ENCODE peak calls at places on chromosomes 13 and 19, in eight cellular contexts. R, O, U, A, H, P, X and W are unnamed samples.

GRCh38 chr19:23823952-23824389 is 65.3 kb upstream of the ZNF681 start:
- DNase-seq in R (peak; percentile 9), O (no peak), U (no peak), A (no peak), H (no peak), P (peak; percentile 3), X (no peak), W (no peak)

GRCh38 chr19:46616631-46617322 is 8.1 kb downstream of the PTGIR start:
- DNase-seq in R (peak; percentile 83), O (no peak), U (peak; percentile 59), A (no peak), H (no peak), P (peak; percentile 50), X (peak; percentile 48), W (no peak)

GRCh38 chr13:107845911-107846310 is 369.4 kb downstream of the LIG4 start:
- DNase-seq in R (no peak), O (no peak), U (no peak), A (no peak), H (no peak), P (no peak), X (no peak), W (no peak)

GRCh38 chr13:97194473-97194872 is 27.7 kb upstream of the MBNL2 start:
- DNase-seq in R (no peak), O (no peak), U (peak; percentile 16), A (no peak), H (no peak), P (peak; percentile 18), X (no peak), W (no peak)

GRCh38 chr13:108963846-108964600 is 334.6 kb downstream of the MYO16 start:
- DNase-seq in R (no peak), O (no peak), U (peak; percentile 59), A (no peak), H (no peak), P (peak; percentile 15), X (no peak), W (peak; percentile 36)

GRCh38 chr19:13986348-13986904 is 19.7 kb downstream of the RFX1 start:
- DNase-seq in R (peak; percentile 55), O (peak; percentile 91), U (peak; percentile 31), A (peak; percentile 89), H (peak; percentile 70), P (peak; percentile 55), X (peak; percentile 64), W (peak; percentile 52)

GRCh38 chr19:13600091-13600490 is 93.8 kb upstream of the CACNA1A start:
- DNase-seq in R (no peak), O (peak; percentile 32), U (no peak), A (no peak), H (no peak), P (no peak), X (no peak), W (no peak)

GRCh38 chr13:28805193-28805819 is 14.8 kb upstream of the MTUS2 start:
- DNase-seq in R (peak; percentile 52), O (no peak), U (peak; percentile 4), A (no peak), H (no peak), P (no peak), X (no peak), W (no peak)

GRCh38 chr19:35088514-35088913 is 27.1 kb upstream of the FXYD3 start:
- DNase-seq in R (no peak), O (no peak), U (peak; percentile 46), A (no peak), H (no peak), P (peak; percentile 77), X (peak; percentile 75), W (peak; percentile 63)

GRCh38 chr19:40771101-40771539 is 4.2 kb upstream of the MIA start:
- DNase-seq in R (no peak), O (no peak), U (no peak), A (no peak), H (no peak), P (no peak), X (no peak), W (no peak)

GRCh38 chr13:110006304-110006703 is 219.9 kb upstream of the IRS2 start:
- DNase-seq in R (no peak), O (no peak), U (peak; percentile 46), A (no peak), H (no peak), P (no peak), X (no peak), W (no peak)

GRCh38 chr19:38670921-38671398 is 23.5 kb downstream of the ACTN4 start:
- DNase-seq in R (no peak), O (no peak), U (no peak), A (no peak), H (no peak), P (no peak), X (no peak), W (no peak)

GRCh38 chr19:49436381-49437017 is 4.8 kb downstream of the SLC17A7 start:
- DNase-seq in R (peak; percentile 91), O (peak; percentile 85), U (no peak), A (no peak), H (no peak), P (no peak), X (no peak), W (no peak)

GRCh38 chr19:41452584-41453275 is 9.8 kb downstream of the ERICH4 start:
- DNase-seq in R (no peak), O (no peak), U (no peak), A (no peak), H (no peak), P (no peak), X (no peak), W (no peak)

GRCh38 chr13:110123041-110123809 is 183.7 kb downstream of the COL4A1 start:
- DNase-seq in R (no peak), O (no peak), U (no peak), A (no peak), H (no peak), P (no peak), X (no peak), W (no peak)

GRCh38 chr19:46975918-46976782 is 43.5 kb upstream of the NPAS1 start:
- DNase-seq in R (peak; percentile 84), O (peak; percentile 86), U (peak; percentile 100), A (peak; percentile 99), H (peak; percentile 88), P (peak; percentile 97), X (no peak), W (peak; percentile 73)

GRCh38 chr19:35261356-35262100 is 7.2 kb upstream of the USF2 start:
- DNase-seq in R (no peak), O (peak; percentile 41), U (no peak), A (no peak), H (peak; percentile 28), P (no peak), X (no peak), W (no peak)

GRCh38 chr13:111958612-111959395 is 108.1 kb upstream of the SOX1 start:
- DNase-seq in R (no peak), O (no peak), U (no peak), A (no peak), H (no peak), P (no peak), X (no peak), W (no peak)

GRCh38 chr13:110984392-110984791 is 69.5 kb upstream of the ANKRD10 start:
- DNase-seq in R (no peak), O (no peak), U (peak; percentile 40), A (no peak), H (no peak), P (peak; percentile 53), X (no peak), W (no peak)

GRCh38 chr13:48975926-48976676 is 389 bp downstream of the FNDC3A start:
- DNase-seq in R (peak; percentile 90), O (peak; percentile 97), U (peak; percentile 75), A (peak; percentile 83), H (peak; percentile 76), P (peak; percentile 82), X (peak; percentile 17), W (peak; percentile 39)

GRCh38 chr13:48976677-48977625 is 1.2 kb downstream of the FNDC3A start:
- DNase-seq in R (no peak), O (no peak), U (peak; percentile 32), A (no peak), H (peak; percentile 40), P (peak; percentile 44), X (no peak), W (no peak)

GRCh38 chr13:48975101-48975925 is at the start of gene FNDC3A:
- DNase-seq in R (peak; percentile 91), O (no peak), U (peak; percentile 66), A (peak; percentile 42), H (peak; percentile 52), P (peak; percentile 68), X (peak; percentile 36), W (peak; percentile 23)

GRCh38 chr13:48977973-48978372 is 2.3 kb downstream of the FNDC3A start:
- DNase-seq in R (no peak), O (no peak), U (peak; percentile 44), A (no peak), H (no peak), P (no peak), X (no peak), W (no peak)

GRCh38 chr13:48973845-48974431 is 1.8 kb upstream of the FNDC3A start:
- DNase-seq in R (no peak), O (no peak), U (no peak), A (no peak), H (no peak), P (no peak), X (no peak), W (no peak)
- H3K4me3 ChIP-seq in R (no peak overlapping the region), O (no peak overlapping the region), U (no peak overlapping the region), A (no peak overlapping the region), H (no peak overlapping the region), P (no peak overlapping the region), X (no peak overlapping the region), W (no peak overlapping the region)

GRCh38 chr19:45041125-45041524 is 2.3 kb downstream of the CLASRP start:
- DNase-seq in R (no peak), O (no peak), U (no peak), A (no peak), H (no peak), P (no peak), X (no peak), W (no peak)
- H3K4me3 ChIP-seq in R (no peak overlapping the region), O (no peak overlapping the region), U (no peak overlapping the region), A (no peak overlapping the region), H (peak overlapping the region; percentile 68), P (no peak overlapping the region), X (no peak overlapping the region), W (no peak overlapping the region)

GRCh38 chr13:58406545-58406944 is 775.0 kb downstream of the PCDH17 start:
- DNase-seq in R (no peak), O (no peak), U (no peak), A (no peak), H (no peak), P (no peak), X (no peak), W (no peak)
- H3K4me3 ChIP-seq in R (no peak overlapping the region), O (no peak overlapping the region), U (no peak overlapping the region), A (no peak overlapping the region), H (no peak overlapping the region), P (no peak overlapping the region), X (no peak overlapping the region), W (no peak overlapping the region)

DNA sequence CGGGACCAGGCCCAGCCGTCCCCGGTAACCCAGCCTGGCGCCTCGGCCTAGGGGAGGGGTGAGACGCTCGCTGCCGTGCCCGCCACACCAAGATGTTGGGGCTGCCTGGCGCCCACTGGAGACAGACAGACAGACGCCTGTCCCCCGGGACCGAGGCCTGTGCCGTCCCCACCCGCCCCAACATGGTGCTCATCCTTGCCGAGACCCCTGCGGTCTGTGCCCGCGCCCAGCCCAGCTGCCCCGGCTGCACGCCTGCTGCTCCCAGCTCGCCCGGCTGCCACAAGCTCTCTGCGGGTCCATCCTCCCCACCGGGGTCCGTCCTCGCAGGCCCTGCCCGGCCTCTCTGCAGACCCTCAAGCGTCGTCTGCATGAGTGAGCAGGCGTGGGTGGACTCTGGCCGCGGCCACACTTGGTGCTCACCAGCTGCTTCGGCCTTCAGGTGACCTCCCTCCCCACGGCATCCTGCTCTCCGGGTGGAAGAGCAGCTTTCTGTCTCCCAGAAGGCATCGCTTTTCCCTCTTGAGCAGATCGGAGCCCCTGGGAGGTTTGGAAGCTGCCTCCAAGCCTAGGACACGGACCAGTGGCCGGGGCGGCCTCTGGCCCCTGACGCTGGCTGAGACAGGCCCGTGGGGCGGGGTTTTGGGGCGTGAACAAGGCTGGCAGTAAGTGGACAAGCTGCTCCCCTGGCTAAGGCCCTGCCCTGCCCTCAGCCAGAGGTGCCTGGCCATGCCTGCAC is 6.7 kb upstream of the TMPRSS9 start:
- DNase-seq in R (no peak), O (peak; percentile 79), U (no peak), A (no peak), H (no peak), P (no peak), X (no peak), W (no peak)
- H3K4me3 ChIP-seq in R (no peak overlapping the region), O (no peak overlapping the region), U (no peak overlapping the region), A (no peak overlapping the region), H (no peak overlapping the region), P (no peak overlapping the region), X (no peak overlapping the region), W (no peak overlapping the region)